ENCODE peak calls at places on chromosome 1, in six cellular contexts. E is colonic mucosa; D is CD4-positive, alpha-beta T cell; H is cardiac fibroblast; M is Panc1; W is endodermal cell. T is an unnamed sample.
A peak's percentile ranks its signal among the peaks of the same experiment; 100 is the strongest.

GRCh38 chr1:15974855-15975254 is 1.0 kb downstream of the ZBTB17 start:
- DNase-seq in E (no peak), D (no peak), H (no peak), M (no peak), W (no peak), T (no peak)

GRCh38 chr1:7315946-7316345 is 455.1 kb upstream of the VAMP3 start:
- DNase-seq in E (peak; percentile 4), D (no peak), H (no peak), M (no peak), W (peak; percentile 53), T (no peak)

GRCh38 chr1:39892611-39893595 is 8.8 kb downstream of the MYCL start:
- DNase-seq in E (no peak), D (no peak), H (peak; percentile 77), M (no peak), W (peak; percentile 82), T (peak; percentile 61)

GRCh38 chr1:22196041-22196440 is 53.1 kb upstream of the WNT4 start:
- DNase-seq in E (no peak), D (no peak), H (no peak), M (no peak), W (no peak), T (no peak)

GRCh38 chr1:98733782-98734112 is 72.2 kb downstream of the SNX7 start:
- DNase-seq in E (no peak), D (no peak), H (peak; percentile 23), M (no peak), W (no peak), T (no peak)

GRCh38 chr1:209761021-209761635 is 5.3 kb downstream of the TRAF3IP3 start:
- DNase-seq in E (no peak), D (no peak), H (peak; percentile 25), M (no peak), W (no peak), T (peak; percentile 3)

GRCh38 chr1:48675251-48675650 is 101.4 kb downstream of the BEND5 start:
- DNase-seq in E (no peak), D (no peak), H (peak; percentile 3), M (no peak), W (no peak), T (no peak)

GRCh38 chr1:61220531-61220930 is 138.2 kb downstream of the NFIA start:
- DNase-seq in E (no peak), D (no peak), H (no peak), M (no peak), W (no peak), T (no peak)

GRCh38 chr1:50973875-50974617 is 4.0 kb downstream of the CDKN2C start:
- DNase-seq in E (no peak), D (no peak), H (no peak), M (no peak), W (peak; percentile 53), T (no peak)

GRCh38 chr1:157364612-157365011 is 187.7 kb downstream of the FCRL5 start:
- DNase-seq in E (no peak), D (no peak), H (no peak), M (no peak), W (no peak), T (no peak)
- TF ChIP-seq CTCF in E (no peak), D (no peak), H (no peak), M (no peak), W (no peak), T (no peak)

GRCh38 chr1:85027242-85027983 is 20.9 kb downstream of the MCOLN3 start:
- DNase-seq in E (no peak), D (no peak), H (peak; percentile 24), M (peak; percentile 24), W (no peak), T (peak; percentile 1)
- TF ChIP-seq CTCF in E (no peak), D (no peak), H (no peak), M (peak; percentile 60), W (peak; percentile 38), T (no peak)

DNA sequence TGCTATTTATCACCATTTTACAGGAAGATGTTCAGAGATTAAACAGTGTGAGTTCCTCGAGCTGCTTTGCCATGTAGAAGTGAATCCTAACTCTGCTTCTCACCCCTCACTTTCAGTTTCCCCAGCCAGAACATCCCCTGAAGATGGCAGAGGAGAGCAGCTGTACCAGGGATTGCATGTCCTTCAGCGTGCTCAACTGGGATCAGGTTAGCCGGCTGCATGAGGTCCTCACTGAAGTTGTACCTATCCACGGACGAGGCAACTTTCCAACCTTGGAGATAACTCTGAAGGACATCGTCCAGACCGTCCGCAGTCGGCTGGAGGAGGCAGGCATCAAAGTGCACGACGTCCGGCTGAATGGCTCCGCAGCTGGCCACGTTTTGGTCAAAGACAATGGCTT is 16.9 kb downstream of the TENT5C start:
- DNase-seq in E (no peak), D (no peak), H (no peak), M (no peak), W (no peak), T (no peak)
- TF ChIP-seq CTCF in E (no peak), D (no peak), H (no peak), M (no peak), W (peak; percentile 51), T (no peak)

DNA sequence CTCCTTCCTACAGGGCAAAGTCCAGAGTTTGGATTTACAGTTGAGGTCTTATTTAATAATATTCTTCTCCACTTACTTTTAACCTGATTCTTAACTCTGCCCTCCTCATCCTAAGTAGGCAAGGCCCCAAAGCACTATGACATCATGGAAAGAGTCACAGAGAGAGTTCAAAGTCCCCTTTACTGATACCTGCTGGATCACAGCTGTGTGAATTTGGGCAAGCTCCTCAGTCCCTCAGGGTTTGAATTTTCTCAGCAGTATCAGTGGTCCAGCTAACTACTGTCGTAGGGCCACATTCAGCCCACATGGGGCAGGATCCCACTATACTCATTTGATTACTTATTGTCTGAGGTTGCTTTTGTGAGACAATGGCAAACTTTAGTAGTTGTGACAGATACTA is 16.0 kb downstream of the TYW3 start:
- DNase-seq in E (no peak), D (no peak), H (no peak), M (no peak), W (no peak), T (no peak)
- TF ChIP-seq CTCF in E (no peak), D (no peak), H (no peak), M (no peak), W (no peak), T (no peak)

DNA sequence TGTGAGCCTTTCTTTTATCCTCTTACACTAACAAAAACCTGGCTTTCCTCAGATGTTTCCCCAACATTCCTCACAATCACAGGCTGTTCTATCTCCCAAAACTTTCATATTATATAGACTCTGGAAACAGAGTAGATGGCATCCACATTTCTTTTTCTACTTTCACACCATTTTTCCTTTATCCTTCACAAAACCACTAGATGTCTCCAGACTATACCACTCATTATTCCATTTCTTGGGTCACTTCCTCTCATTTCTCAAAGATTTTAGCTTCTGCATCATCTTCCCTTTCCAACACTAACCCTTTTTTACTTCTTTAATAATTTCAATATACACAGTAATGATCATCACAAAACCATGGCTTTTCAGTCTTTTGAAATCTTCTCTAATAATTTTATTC is 286.0 kb upstream of the DEPDC1 start:
- DNase-seq in E (no peak), D (no peak), H (no peak), M (no peak), W (no peak), T (no peak)
- TF ChIP-seq CTCF in E (no peak), D (no peak), H (no peak), M (no peak), W (peak; percentile 56), T (no peak)

DNA sequence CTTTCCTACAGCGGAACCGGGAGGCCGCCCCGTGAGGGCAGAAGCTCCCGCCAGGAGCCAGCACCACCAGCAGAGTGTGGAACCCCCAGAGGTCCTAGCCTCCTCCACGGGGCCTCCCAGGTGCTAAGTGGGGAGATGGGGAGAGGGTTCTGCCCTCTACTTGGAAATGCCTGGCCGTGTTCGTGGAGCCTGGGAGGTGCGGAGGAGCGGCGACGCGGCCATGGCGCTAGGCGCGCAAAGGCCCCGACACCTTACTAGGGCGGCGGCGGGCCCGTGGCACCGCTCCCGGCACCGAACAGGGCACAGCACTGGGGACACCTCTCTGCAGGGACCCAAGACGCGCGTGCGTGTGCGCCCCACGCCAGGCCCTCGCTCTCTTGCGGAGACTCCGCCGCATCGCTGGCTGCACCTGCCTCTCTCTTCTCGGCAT is 1.3 kb upstream of the CACNA1E start:
- DNase-seq in E (no peak), D (no peak), H (no peak), M (no peak), W (peak; percentile 62), T (no peak)
- TF ChIP-seq CTCF in E (no peak), D (no peak), H (no peak), M (no peak), W (no peak), T (no peak)

GRCh38 chr1:81377406-81377805 is 423.3 kb upstream of the ADGRL2 start:
- DNase-seq in E (peak; percentile 23), D (no peak), H (no peak), M (no peak), W (peak; percentile 65), T (no peak)
- TF ChIP-seq CTCF in E (no peak), D (no peak), H (no peak), M (peak; percentile 13), W (peak; percentile 75), T (no peak)

GRCh38 chr1:235703516-235703915 is 53.9 kb upstream of the GNG4 start:
- DNase-seq in E (no peak), D (no peak), H (peak; percentile 68), M (peak; percentile 41), W (no peak), T (peak; percentile 10)
- TF ChIP-seq CTCF in E (no peak), D (no peak), H (no peak), M (no peak), W (no peak), T (no peak)

DNA sequence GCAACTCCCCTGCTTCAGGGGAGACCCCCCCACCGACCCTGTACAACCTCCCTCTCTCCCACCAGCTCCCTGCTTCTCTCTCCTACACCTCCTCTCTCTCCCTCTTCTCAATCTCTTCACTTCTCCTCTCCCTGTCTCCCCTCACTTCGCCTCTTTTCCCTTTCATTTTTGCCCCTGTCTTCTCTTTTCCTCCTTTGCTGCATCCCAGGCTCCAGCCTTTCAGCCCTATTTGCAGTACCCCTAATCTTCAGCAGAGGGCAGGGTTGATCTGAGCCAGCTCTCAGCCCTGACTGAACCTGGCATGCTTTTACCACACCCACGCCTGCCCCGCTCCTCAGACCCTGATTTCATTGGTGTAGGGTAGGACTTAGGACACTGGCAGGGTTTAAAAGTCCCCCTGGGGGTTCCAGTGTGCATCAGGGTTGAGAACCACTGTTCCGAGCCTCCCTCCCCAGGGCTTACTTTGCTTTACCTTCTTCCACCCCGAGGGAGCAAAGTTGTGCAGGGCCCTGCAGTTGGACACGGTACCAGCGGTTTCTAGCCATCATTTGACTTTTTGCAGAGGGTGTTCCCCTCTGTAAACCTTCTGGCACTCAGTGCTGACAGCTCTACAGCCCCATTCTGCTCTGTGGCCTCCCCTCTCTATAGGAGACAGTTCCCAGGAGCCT is 67.3 kb upstream of the CNTN2 start:
- DNase-seq in E (peak; percentile 56), D (no peak), H (peak; percentile 46), M (peak; percentile 33), W (peak; percentile 91), T (peak; percentile 32)
- TF ChIP-seq CTCF in E (peak; percentile 74), D (peak; percentile 72), H (peak; percentile 87), M (peak; percentile 93), W (peak; percentile 85), T (peak; percentile 86)

GRCh38 chr1:189429610-189430009 is 1048.1 kb downstream of the BRINP3 start:
- DNase-seq in E (no peak), D (no peak), H (peak; percentile 19), M (peak; percentile 7), W (peak; percentile 61), T (no peak)
- TF ChIP-seq CTCF in E (peak; percentile 49), D (no peak), H (peak; percentile 23), M (peak; percentile 68), W (peak; percentile 87), T (peak; percentile 51)